ENCODE peak calls at places on chromosomes 3 and 15, in six cellular contexts. V is activated T-cell treated with anti-CD3 and anti-CD28 coated beads for 1 hour, N is fibroblast of lung, C is prostate gland, J is astrocyte of the spinal cord, K is left cardiac atrium. M is an unnamed sample.

GRCh38 chr15:52858388-52859176 is 68.4 kb upstream of the ONECUT1 start:
- DNase-seq in K (peak), C (no peak), J (no peak), V (no peak), N (no peak), M (no peak)

GRCh38 chr3:120344349-120344748 is 4.8 kb downstream of the LRRC58 start:
- DNase-seq in C (no peak), V (no peak), J (peak), N (peak), K (no peak), M (no peak)

GRCh38 chr15:69060041-69060481 is 45.6 kb downstream of the NOX5 start:
- DNase-seq in V (no peak), J (no peak), C (no peak), K (peak), N (no peak), M (no peak)

GRCh38 chr3:125062904-125063618 is 7.3 kb upstream of the HEG1 start:
- DNase-seq in J (peak), V (no peak), C (peak), N (peak), K (peak), M (peak)

GRCh38 chr3:129123314-129124060 is 1.9 kb upstream of the RAB43 start:
- DNase-seq in C (no peak), V (no peak), N (peak), K (no peak), J (no peak), M (no peak)

GRCh38 chr15:83243634-83244033 is 36.0 kb upstream of the HDGFL3 start:
- DNase-seq in V (no peak), N (no peak), C (no peak), K (no peak), J (no peak), M (no peak)

GRCh38 chr3:50299929-50300680 is 900 bp upstream of the HYAL3 start:
- DNase-seq in K (no peak), V (no peak), C (no peak), N (no peak), J (no peak), M (no peak)

GRCh38 chr3:160577551-160578195 is 12.3 kb upstream of the KPNA4 start:
- DNase-seq in N (peak), J (no peak), V (no peak), C (no peak), K (no peak), M (peak)

GRCh38 chr15:67124111-67124510 is 58.7 kb downstream of the SMAD3 start:
- DNase-seq in V (no peak), C (no peak), J (no peak), N (no peak), K (no peak), M (no peak)

GRCh38 chr3:63228087-63228486 is 50.0 kb upstream of the SYNPR start:
- DNase-seq in C (no peak), K (no peak), J (no peak), V (no peak), N (no peak), M (no peak)

GRCh38 chr15:65476942-65477341 is 40.5 kb downstream of the DPP8 start:
- DNase-seq in N (peak), K (no peak), C (no peak), V (no peak), J (peak), M (no peak)

GRCh38 chr3:149879872-149880271 is 66.9 kb downstream of the RNF13 start:
- DNase-seq in C (no peak), J (peak), K (peak), N (peak), V (peak), M (peak)

GRCh38 chr3:170815340-170815739 is 54.7 kb downstream of the RPL22L1 start:
- DNase-seq in C (peak), N (no peak), K (no peak), V (no peak), J (peak), M (no peak)

GRCh38 chr3:186283096-186283495 is 78.9 kb downstream of the DGKG start:
- DNase-seq in J (no peak), K (no peak), V (no peak), C (no peak), N (no peak), M (no peak)

GRCh38 chr3:50170689-50171088 is 15.6 kb downstream of the SEMA3F start:
- DNase-seq in V (no peak), C (no peak), J (peak), N (peak), K (peak), M (peak)

GRCh38 chr3:107431298-107432012 is 54.2 kb downstream of the CCDC54 start:
- DNase-seq in C (peak), N (peak), V (peak), K (peak), J (peak), M (peak)

GRCh38 chr3:84962460-84962859 is 3.7 kb downstream of the CADM2 start:
- DNase-seq in K (no peak), V (no peak), C (no peak), J (no peak), N (no peak), M (no peak)